ENCODE peak calls at places on chromosomes 4 and X, in seven cellular contexts. U is CD8-positive, alpha-beta memory T cell; G is AG04450; L is kidney; C is effector memory CD4-positive, alpha-beta T cell; W is spleen; E is aorta. B is an unnamed sample.

GRCh38 chr4:74631988-74632387 is 162.3 kb downstream of the BTC start:
- DNase-seq in U (no peak), G (no peak), L (no peak), C (no peak), W (no peak), E (no peak), B (no peak)

GRCh38 chr4:173381610-173382009 is 10.9 kb downstream of the SAP30 start:
- DNase-seq in U (no peak), G (no peak), L (no peak), C (no peak), W (no peak), E (no peak), B (no peak)

GRCh38 chr4:83011779-83012630 is 1.4 kb upstream of the LIN54 start:
- DNase-seq in U (peak; percentile 7), G (no peak), L (no peak), C (peak; percentile 5), W (no peak), E (peak; percentile 63), B (peak; percentile 51)

GRCh38 chr4:523601-524000 is 24.6 kb downstream of the PIGG start:
- DNase-seq in U (no peak), G (no peak), L (peak; percentile 40), C (no peak), W (peak; percentile 68), E (no peak), B (no peak)

GRCh38 chr4:15654556-15655222 is 468 bp downstream of the FBXL5 start:
- DNase-seq in U (peak; percentile 33), G (no peak), L (peak; percentile 86), C (peak; percentile 15), W (peak; percentile 93), E (peak; percentile 71), B (no peak)

GRCh38 chrX:11532291-11533075 is 133.2 kb downstream of the ARHGAP6 start:
- DNase-seq in U (no peak), G (no peak), L (no peak), C (no peak), W (no peak), E (no peak), B (no peak)

GRCh38 chr4:118012142-118012541 is 22.1 kb upstream of the NDST3 start:
- DNase-seq in U (no peak), G (no peak), L (no peak), C (no peak), W (no peak), E (no peak), B (no peak)

GRCh38 chr4:134024251-134024650 is 177.3 kb downstream of the PABPC4L start:
- DNase-seq in U (no peak), G (no peak), L (no peak), C (no peak), W (no peak), E (no peak), B (no peak)

GRCh38 chr4:122831515-122832196 is 5.0 kb downstream of the FGF2 start:
- DNase-seq in U (no peak), G (no peak), L (no peak), C (no peak), W (no peak), E (no peak), B (no peak)

GRCh38 chr4:104416725-104417363 is 77.8 kb downstream of the CXXC4 start:
- DNase-seq in U (no peak), G (no peak), L (no peak), C (no peak), W (no peak), E (no peak), B (no peak)

GRCh38 chrX:54807524-54808108 is at the start of gene MAGED2:
- DNase-seq in U (peak; percentile 49), G (no peak), L (no peak), C (peak; percentile 32), W (peak; percentile 85), E (peak; percentile 61), B (peak; percentile 45)

GRCh38 chrX:13159886-13160285 is 115.5 kb upstream of the FAM9C start:
- DNase-seq in U (no peak), G (no peak), L (no peak), C (no peak), W (no peak), E (no peak), B (no peak)

DNA sequence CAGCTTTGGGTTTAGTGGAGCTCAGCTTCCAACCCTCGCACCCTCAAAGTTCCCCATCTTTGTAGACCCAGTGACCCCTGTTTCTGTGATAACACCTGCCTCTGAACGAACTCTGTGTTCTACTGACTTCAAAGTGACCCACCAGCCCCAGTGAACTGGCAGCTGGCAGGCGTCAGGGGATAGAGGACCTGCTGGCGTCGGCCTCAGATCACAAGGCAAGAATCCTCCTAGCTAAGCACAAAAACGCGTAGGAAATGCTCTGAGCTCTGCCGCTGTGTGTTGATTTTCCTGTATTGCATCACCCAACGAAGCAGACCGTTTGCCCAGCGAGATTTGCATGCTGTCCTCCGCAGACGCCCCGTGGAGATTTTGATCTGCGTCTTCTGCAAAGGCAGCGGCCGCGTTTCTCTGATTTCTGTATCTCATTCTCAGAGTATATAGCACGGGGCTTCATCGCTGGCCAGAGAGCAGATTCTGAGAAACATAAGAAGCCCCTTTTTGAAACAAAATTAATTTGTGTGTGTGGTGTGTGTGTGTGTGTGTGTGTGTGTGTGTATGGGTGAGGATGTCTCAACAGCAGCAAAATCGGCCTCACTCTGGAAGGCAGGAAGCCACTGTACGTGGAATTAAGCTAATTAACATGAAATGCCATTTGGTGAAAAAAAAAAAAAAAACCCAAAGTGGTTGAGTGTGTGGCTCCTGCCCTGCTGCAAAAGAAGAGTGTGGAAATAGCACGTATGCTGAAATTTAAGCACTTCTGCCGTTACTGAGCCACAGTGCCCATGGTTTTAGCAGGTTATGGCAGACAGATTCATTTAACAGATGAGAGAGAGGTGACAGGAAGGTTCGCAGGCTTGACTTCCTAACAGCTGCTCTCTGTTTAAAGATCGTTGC is 29.2 kb upstream of the ASMTL start:
- DNase-seq in U (peak; percentile 61), G (peak; percentile 33), L (peak; percentile 84), C (peak; percentile 49), W (peak; percentile 90), E (peak; percentile 83), B (peak; percentile 80)
- H3K27ac ChIP-seq in U (peak overlapping the region; percentile 77), G (peak overlapping the region; percentile 31), L (no peak overlapping the region), C (peak overlapping the region; percentile 75), W (peak overlapping the region; percentile 90), E (no peak overlapping the region), B (peak overlapping the region; percentile 63)

GRCh38 chr4:184506527-184507121 is 32.3 kb upstream of the IRF2 start:
- DNase-seq in U (no peak), G (no peak), L (no peak), C (no peak), W (peak; percentile 89), E (peak; percentile 60), B (no peak)
- H3K27ac ChIP-seq in U (no peak overlapping the region), G (no peak overlapping the region), L (no peak overlapping the region), C (no peak overlapping the region), W (peak overlapping the region; percentile 21), E (no peak overlapping the region), B (no peak overlapping the region)

GRCh38 chr4:26462874-26463273 is 27.4 kb downstream of the CCKAR start:
- DNase-seq in U (no peak), G (peak; percentile 56), L (no peak), C (no peak), W (no peak), E (no peak), B (no peak)
- H3K27ac ChIP-seq in U (no peak overlapping the region), G (no peak overlapping the region), L (no peak overlapping the region), C (no peak overlapping the region), W (no peak overlapping the region), E (no peak overlapping the region), B (no peak overlapping the region)

GRCh38 chr4:139552506-139552905 is 3.5 kb downstream of the SETD7 start:
- DNase-seq in U (no peak), G (no peak), L (no peak), C (no peak), W (no peak), E (no peak), B (no peak)
- H3K27ac ChIP-seq in U (no peak overlapping the region), G (no peak overlapping the region), L (no peak overlapping the region), C (no peak overlapping the region), W (peak overlapping the region; percentile 7), E (peak overlapping the region; percentile 37), B (no peak overlapping the region)

DNA sequence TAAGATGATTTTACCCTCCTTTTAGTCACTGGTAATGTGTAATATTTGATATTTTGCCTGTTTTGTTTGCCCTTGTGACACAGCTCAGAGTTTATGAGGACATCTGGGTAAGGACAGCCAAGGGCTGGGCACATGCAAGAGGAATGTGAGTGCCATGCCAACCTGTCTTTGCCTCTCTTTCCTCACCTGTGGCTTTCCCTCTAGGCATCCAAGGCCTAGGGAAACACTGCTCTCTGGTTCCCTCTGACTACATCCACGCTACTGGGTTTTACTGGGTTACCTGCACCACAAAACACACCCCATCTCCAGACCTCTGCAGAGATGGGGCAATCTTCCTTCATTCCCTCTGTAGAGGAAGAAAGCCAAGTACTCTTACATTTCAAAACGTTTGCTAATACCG is 7.7 kb downstream of the HPGDS start:
- DNase-seq in U (no peak), G (no peak), L (no peak), C (no peak), W (no peak), E (no peak), B (no peak)
- H3K27ac ChIP-seq in U (no peak overlapping the region), G (no peak overlapping the region), L (no peak overlapping the region), C (no peak overlapping the region), W (peak overlapping the region; percentile 29), E (no peak overlapping the region), B (no peak overlapping the region)

GRCh38 chr4:70722199-70722791 is 531 bp downstream of the RUFY3 start:
- DNase-seq in U (no peak), G (no peak), L (no peak), C (no peak), W (no peak), E (no peak), B (peak; percentile 44)
- H3K27ac ChIP-seq in U (no peak overlapping the region), G (peak overlapping the region; percentile 90), L (no peak overlapping the region), C (peak overlapping the region; percentile 7), W (peak overlapping the region; percentile 44), E (no peak overlapping the region), B (no peak overlapping the region)